ENCODE peak calls at places on chromosome 22, in four cellular contexts. P, B, S and N are unnamed samples.

GRCh38 chr22:38750104-38750503 is 5.7 kb downstream of the SUN2 start:
- DNase-seq in B (no peak), S (no peak), P (no peak), N (no peak)

GRCh38 chr22:36761553-36762240 is 14.2 kb downstream of the IFT27 start:
- DNase-seq in B (no peak), S (no peak), P (no peak), N (no peak)

GRCh38 chr22:38338772-38339379 is 21.6 kb upstream of the CSNK1E start:
- DNase-seq in B (no peak), S (no peak), P (no peak), N (no peak)

GRCh38 chr22:48535868-48536690 is 1291.6 kb downstream of the BRD1 start:
- DNase-seq in P (no peak), S (no peak), B (no peak), N (no peak)

GRCh38 chr22:39520874-39521857 is 804 bp downstream of the ATF4 start:
- DNase-seq in S (peak; percentile 79), B (peak; percentile 85), P (peak; percentile 58), N (peak; percentile 58)

GRCh38 chr22:38215156-38216038 is 13.6 kb downstream of the MAFF start:
- DNase-seq in S (no peak), B (no peak), P (no peak), N (no peak)

GRCh38 chr22:38218661-38219331 is 17.0 kb downstream of the MAFF start:
- DNase-seq in S (peak; percentile 92), B (peak; percentile 76), P (no peak), N (no peak)

GRCh38 chr22:29690481-29690880 is 29.3 kb upstream of the CABP7 start:
- DNase-seq in P (no peak), B (no peak), S (no peak), N (no peak)

GRCh38 chr22:32623943-32624342 is 149.3 kb downstream of the FBXO7 start:
- DNase-seq in B (no peak), S (peak; percentile 62), P (no peak), N (no peak)

GRCh38 chr22:43820671-43821305 is 8.7 kb upstream of the EFCAB6 start:
- DNase-seq in B (no peak), S (no peak), P (no peak), N (no peak)

GRCh38 chr22:26445577-26446275 is 16.7 kb downstream of the ASPHD2 start:
- DNase-seq in B (no peak), S (no peak), P (no peak), N (no peak)

GRCh38 chr22:28568099-28568498 is 111.5 kb downstream of the TTC28 start:
- DNase-seq in B (no peak), S (no peak), P (no peak), N (no peak)

GRCh38 chr22:36583546-36583945 is 54.6 kb upstream of the EIF3D start:
- DNase-seq in S (no peak), P (no peak), B (no peak), N (no peak)

GRCh38 chr22:25970348-25970995 is 198.8 kb upstream of the SEZ6L start:
- DNase-seq in B (no peak), S (no peak), P (no peak), N (no peak)

GRCh38 chr22:33921576-33922181 is 1.4 kb upstream of the LARGE1 start:
- DNase-seq in B (peak; percentile 35), S (peak; percentile 58), P (peak; percentile 19), N (peak; percentile 53)

GRCh38 chr22:45968751-45969413 is 8.1 kb downstream of the WNT7B start:
- DNase-seq in S (no peak), B (no peak), P (no peak), N (no peak)

GRCh38 chr22:50011447-50012200 is 941 bp downstream of the IL17REL start:
- DNase-seq in B (peak; percentile 24), S (no peak), P (no peak), N (no peak)

GRCh38 chr22:20239951-20240773 is 28.0 kb downstream of the RTN4R start:
- DNase-seq in S (no peak), P (no peak), B (no peak), N (no peak)

GRCh38 chr22:42910221-42910942 is 53.3 kb upstream of the ARFGAP3 start:
- DNase-seq in B (no peak), P (no peak), S (no peak), N (no peak)

GRCh38 chr22:45631140-45631539 is 40.5 kb upstream of the ATXN10 start:
- DNase-seq in B (no peak), P (no peak), S (no peak), N (no peak)

GRCh38 chr22:24331468-24332440 is 61.1 kb downstream of the SPECC1L start:
- DNase-seq in P (no peak), S (no peak), B (no peak), N (no peak)